ENCODE peak calls at places on chromosome 20, in eight cellular contexts. Z, D, E, I, L, B, O and G are unnamed samples.

GRCh38 chr20:59836768-59837167 is 96.7 kb downstream of the SYCP2 start:
- DNase-seq in Z (no peak), D (peak), E (no peak), I (peak), L (no peak), B (no peak), O (no peak), G (no peak)

GRCh38 chr20:10324198-10324836 is 105.7 kb downstream of the SNAP25 start:
- DNase-seq in Z (no peak), D (no peak), E (no peak), I (no peak), L (no peak), B (no peak), O (no peak), G (no peak)

GRCh38 chr20:62360854-62361798 is 6.0 kb downstream of the LAMA5 start:
- DNase-seq in Z (peak), D (no peak), E (no peak), I (no peak), L (no peak), B (no peak), O (no peak), G (no peak)

GRCh38 chr20:49595811-49596545 is 28.0 kb upstream of the PTGIS start:
- DNase-seq in Z (no peak), D (no peak), E (no peak), I (no peak), L (peak), B (no peak), O (no peak), G (no peak)

GRCh38 chr20:61297981-61298380 is 45.9 kb downstream of the CDH4 start:
- DNase-seq in Z (no peak), D (no peak), E (no peak), I (no peak), L (peak), B (no peak), O (no peak), G (no peak)

GRCh38 chr20:31330893-31331292 is 22.5 kb upstream of the DEFB116 start:
- DNase-seq in Z (no peak), D (no peak), E (no peak), I (no peak), L (no peak), B (no peak), O (no peak), G (no peak)

GRCh38 chr20:62178316-62179161 is 4.3 kb upstream of the MTG2 start:
- DNase-seq in Z (no peak), D (no peak), E (no peak), I (no peak), L (no peak), B (no peak), O (no peak), G (no peak)

GRCh38 chr20:2849529-2849928 is 9.0 kb downstream of the VPS16 start:
- DNase-seq in Z (no peak), D (no peak), E (no peak), I (no peak), L (no peak), B (no peak), O (no peak), G (no peak)

GRCh38 chr20:53752971-53753879 is 159.6 kb upstream of the ZNF217 start:
- DNase-seq in Z (peak), D (peak), E (no peak), I (no peak), L (no peak), B (no peak), O (no peak), G (no peak)

GRCh38 chr20:40809361-40809760 is 120.3 kb upstream of the MAFB start:
- DNase-seq in Z (no peak), D (no peak), E (no peak), I (no peak), L (no peak), B (no peak), O (no peak), G (no peak)

GRCh38 chr20:9215539-9215938 is 146.7 kb downstream of the PLCB4 start:
- DNase-seq in Z (no peak), D (no peak), E (no peak), I (no peak), L (no peak), B (no peak), O (no peak), G (no peak)

GRCh38 chr20:41169791-41170351 is 32.5 kb downstream of the PLCG1 start:
- DNase-seq in Z (no peak), D (no peak), E (no peak), I (no peak), L (peak), B (no peak), O (peak), G (no peak)

GRCh38 chr20:6975326-6975725 is 207.8 kb downstream of the BMP2 start:
- DNase-seq in Z (no peak), D (no peak), E (no peak), I (no peak), L (no peak), B (no peak), O (no peak), G (no peak)

GRCh38 chr20:62906647-62907375 is 19.5 kb downstream of the DIDO1 start:
- DNase-seq in Z (no peak), D (no peak), E (no peak), I (no peak), L (no peak), B (no peak), O (no peak), G (no peak)

GRCh38 chr20:11091496-11091895 is 417.7 kb upstream of the JAG1 start:
- DNase-seq in Z (no peak), D (no peak), E (no peak), I (no peak), L (peak), B (no peak), O (no peak), G (no peak)